ENCODE peak calls at places on chromosomes 3 and 15, in seven cellular contexts. A is heart left ventricle; Y is fibroblast of villous mesenchyme; J is IMR-90; T is thoracic aorta; W is AG09309; X is CD4-positive, alpha-beta memory T cell. O is an unnamed sample.

GRCh38 chr3:89841041-89841440 is 733.6 kb downstream of the EPHA3 start:
- DNase-seq in A (no peak), Y (no peak), J (peak), T (no peak), W (no peak), X (no peak), O (no peak)

GRCh38 chr3:162641317-162641716 is 1144.7 kb downstream of the OTOL1 start:
- DNase-seq in A (no peak), Y (peak), J (no peak), T (no peak), W (no peak), X (no peak), O (no peak)

GRCh38 chr15:26051771-26052685 is 188.9 kb upstream of the ATP10A start:
- DNase-seq in A (peak), Y (no peak), J (no peak), T (peak), W (no peak), X (no peak), O (no peak)

GRCh38 chr15:60829416-60829815 is 350.5 kb upstream of the ICE2 start:
- DNase-seq in A (peak), Y (no peak), J (no peak), T (no peak), W (no peak), X (no peak), O (no peak)

GRCh38 chr3:29649815-29650547 is 369.1 kb downstream of the RBMS3 start:
- DNase-seq in A (no peak), Y (peak), J (peak), T (no peak), W (no peak), X (no peak), O (peak)

GRCh38 chr3:113431811-113432210 is 9.5 kb downstream of the CFAP44 start:
- DNase-seq in A (no peak), Y (peak), J (peak), T (no peak), W (peak), X (no peak), O (no peak)

GRCh38 chr3:117606860-117607259 is 897.3 kb downstream of the TUSC7 start:
- DNase-seq in A (no peak), Y (no peak), J (no peak), T (no peak), W (no peak), X (no peak), O (no peak)

GRCh38 chr15:22240403-22240802 is 160.1 kb downstream of the OR4M2 start:
- DNase-seq in A (no peak), Y (no peak), J (no peak), T (no peak), W (no peak), X (no peak), O (no peak)

GRCh38 chr15:81253846-81254245 is 57.2 kb downstream of the IL16 start:
- DNase-seq in A (no peak), Y (no peak), J (no peak), T (no peak), W (no peak), X (no peak), O (no peak)

GRCh38 chr3:31960793-31961431 is 20.1 kb downstream of the OSBPL10 start:
- DNase-seq in A (no peak), Y (no peak), J (peak), T (no peak), W (no peak), X (no peak), O (peak)

GRCh38 chr3:25558796-25559195 is 105.9 kb downstream of the TOP2B start:
- DNase-seq in A (no peak), Y (no peak), J (no peak), T (no peak), W (no peak), X (no peak), O (no peak)

GRCh38 chr3:149529099-149529498 is 54.6 kb downstream of the TM4SF4 start:
- DNase-seq in A (no peak), Y (no peak), J (no peak), T (no peak), W (no peak), X (no peak), O (no peak)
- H3K4me3 ChIP-seq in A (no peak), Y (no peak), J (no peak), T (no peak), W (no peak), X (no peak), O (no peak)

GRCh38 chr15:87704276-87704675 is 552.3 kb downstream of the NTRK3 start:
- DNase-seq in A (no peak), Y (no peak), J (no peak), T (no peak), W (no peak), X (no peak), O (no peak)
- H3K4me3 ChIP-seq in A (no peak), Y (no peak), J (no peak), T (no peak), W (no peak), X (no peak), O (no peak)

GRCh38 chr3:132342615-132343014 is 25.4 kb downstream of the ACP3 start:
- DNase-seq in A (no peak), Y (no peak), J (no peak), T (no peak), W (no peak), X (no peak), O (no peak)
- H3K4me3 ChIP-seq in A (no peak), Y (no peak), J (no peak), T (peak), W (no peak), X (no peak), O (no peak)

DNA sequence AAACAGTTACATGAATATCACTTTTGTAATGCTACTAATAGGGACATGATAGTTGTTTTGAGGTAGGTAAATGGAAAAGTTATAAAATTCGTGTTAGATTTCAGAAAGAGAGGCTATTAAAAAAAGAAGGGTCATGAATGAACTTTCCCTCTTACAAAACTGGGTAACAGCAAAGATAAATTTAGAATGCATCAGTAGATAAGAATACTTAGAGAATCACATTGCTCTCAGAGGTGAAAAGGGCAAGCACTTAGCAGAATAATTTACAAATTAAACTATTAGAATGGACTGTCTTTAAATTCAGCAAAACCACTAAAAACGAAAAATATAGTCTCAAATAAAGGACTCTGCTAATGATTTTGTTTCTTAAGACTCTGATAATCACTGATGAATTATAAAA is 167.2 kb downstream of the PLD1 start:
- DNase-seq in A (no peak), Y (no peak), J (no peak), T (no peak), W (no peak), X (no peak), O (no peak)
- H3K4me3 ChIP-seq in A (no peak), Y (no peak), J (no peak), T (no peak), W (no peak), X (no peak), O (no peak)

GRCh38 chr3:194139977-194140351 is 4.0 kb downstream of the HES1 start:
- DNase-seq in A (no peak), Y (peak), J (peak), T (no peak), W (no peak), X (no peak), O (no peak)
- H3K4me3 ChIP-seq in A (no peak), Y (no peak), J (no peak), T (peak), W (no peak), X (no peak), O (peak)

GRCh38 chr3:112092439-112093179 is 6.4 kb downstream of the C3orf52 start:
- DNase-seq in A (no peak), Y (peak), J (peak), T (no peak), W (no peak), X (no peak), O (no peak)
- H3K4me3 ChIP-seq in A (no peak), Y (no peak), J (no peak), T (peak), W (no peak), X (no peak), O (no peak)

DNA sequence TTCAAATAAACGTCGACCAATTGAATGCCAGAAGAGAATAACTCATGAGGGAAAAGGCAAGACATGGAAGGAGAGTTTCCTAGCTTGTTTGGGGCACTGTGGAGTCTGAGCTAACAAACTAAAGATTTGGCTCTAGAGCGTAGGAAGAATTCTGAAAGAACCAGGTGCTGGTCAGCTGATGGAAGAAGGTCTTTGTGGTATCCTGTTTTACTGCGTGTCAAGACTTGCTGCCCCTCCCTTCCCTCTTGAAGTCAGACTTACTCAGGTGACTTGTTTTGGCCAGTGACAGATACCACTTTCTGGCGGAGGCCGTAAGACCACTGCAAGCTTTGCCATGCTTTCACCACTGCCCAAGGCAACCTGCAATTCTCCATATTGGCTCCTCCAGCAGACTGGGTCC is 673 bp upstream of the HCLS1 start:
- DNase-seq in A (no peak), Y (no peak), J (no peak), T (no peak), W (no peak), X (no peak), O (no peak)
- H3K4me3 ChIP-seq in A (no peak), Y (no peak), J (no peak), T (no peak), W (no peak), X (no peak), O (no peak)

DNA sequence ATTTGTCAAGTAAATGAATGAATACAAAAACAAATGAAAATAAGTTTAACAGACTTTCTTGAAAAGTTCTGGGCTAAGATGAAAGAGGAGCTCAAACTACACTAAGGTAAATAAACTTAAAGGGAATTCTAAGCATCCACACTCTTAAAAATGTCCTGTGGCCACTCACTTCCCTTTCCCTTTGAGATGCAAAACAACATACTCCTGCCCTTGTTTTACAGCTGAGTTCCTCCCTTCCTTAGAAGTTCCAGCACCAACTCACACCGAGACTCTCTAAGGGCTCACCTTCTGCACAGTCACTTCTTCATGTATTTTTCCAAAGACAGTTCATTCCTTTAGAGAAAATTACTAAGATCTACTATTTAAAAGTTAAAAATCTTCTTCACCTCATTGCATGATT is 123.3 kb upstream of the CMC1 start:
- DNase-seq in A (no peak), Y (no peak), J (no peak), T (no peak), W (no peak), X (no peak), O (no peak)
- H3K4me3 ChIP-seq in A (no peak), Y (no peak), J (no peak), T (no peak), W (no peak), X (no peak), O (no peak)

O was measured in SJCRH30.